ENCODE peak calls at places on chromosomes 6 and 20, in four cellular contexts. One of them, this sample, is unnamed.

GRCh38 chr6:138318741-138319375 is 58.8 kb upstream of the SMIM28 start:
- DNase-seq in pancreas: no peak
- DNase-seq in neural progenitor cell: no peak
- DNase-seq in fibroblast of lung: no peak
- DNase-seq in this sample: no peak

GRCh38 chr6:168188310-168188973 is 109.4 kb upstream of the FRMD1 start:
- DNase-seq in fibroblast of lung: no peak
- DNase-seq in pancreas: no peak
- DNase-seq in neural progenitor cell: no peak
- DNase-seq in this sample: no peak

GRCh38 chr6:87319271-87319987 is 3.0 kb upstream of the SMIM8 start:
- DNase-seq in pancreas: no peak
- DNase-seq in fibroblast of lung: no peak
- DNase-seq in neural progenitor cell: no peak
- DNase-seq in this sample: no peak

GRCh38 chr6:45076217-45076616 is 251.9 kb upstream of the RUNX2 start:
- DNase-seq in fibroblast of lung: peak
- DNase-seq in neural progenitor cell: no peak
- DNase-seq in pancreas: no peak
- DNase-seq in this sample: no peak

GRCh38 chr6:52305948-52306767 is 21.6 kb upstream of the MCM3 start:
- DNase-seq in neural progenitor cell: no peak
- DNase-seq in pancreas: no peak
- DNase-seq in fibroblast of lung: no peak
- DNase-seq in this sample: no peak

GRCh38 chr6:13924146-13924948 is 405 bp upstream of the RNF182 start:
- DNase-seq in pancreas: peak
- DNase-seq in fibroblast of lung: peak
- DNase-seq in neural progenitor cell: peak
- DNase-seq in this sample: peak

GRCh38 chr20:5085380-5085779 is 34.4 kb downstream of the PCNA start:
- DNase-seq in neural progenitor cell: no peak
- DNase-seq in pancreas: no peak
- DNase-seq in fibroblast of lung: no peak
- DNase-seq in this sample: no peak

GRCh38 chr6:16514249-16514648 is 247.0 kb downstream of the ATXN1 start:
- DNase-seq in pancreas: no peak
- DNase-seq in fibroblast of lung: peak
- DNase-seq in neural progenitor cell: peak
- DNase-seq in this sample: peak

GRCh38 chr6:127026247-127026646 is 92.2 kb upstream of the RSPO3 start:
- DNase-seq in fibroblast of lung: no peak
- DNase-seq in pancreas: no peak
- DNase-seq in neural progenitor cell: no peak
- DNase-seq in this sample: no peak

GRCh38 chr6:165799736-165800135 is 136.7 kb upstream of the PDE10A start:
- DNase-seq in pancreas: no peak
- DNase-seq in neural progenitor cell: no peak
- DNase-seq in fibroblast of lung: no peak
- DNase-seq in this sample: no peak

GRCh38 chr6:35754452-35755321 is 17.9 kb downstream of the ARMC12 start:
- DNase-seq in pancreas: peak
- DNase-seq in fibroblast of lung: peak
- DNase-seq in neural progenitor cell: no peak
- DNase-seq in this sample: no peak

GRCh38 chr20:61439251-61439650 is 187.2 kb downstream of the CDH4 start:
- DNase-seq in fibroblast of lung: no peak
- DNase-seq in neural progenitor cell: no peak
- DNase-seq in pancreas: no peak
- DNase-seq in this sample: no peak

GRCh38 chr20:34129518-34130162 is 17.6 kb upstream of the EIF2S2 start:
- DNase-seq in fibroblast of lung: peak
- DNase-seq in neural progenitor cell: peak
- DNase-seq in pancreas: peak
- DNase-seq in this sample: peak

GRCh38 chr6:27321370-27321769 is 9.3 kb upstream of the POM121L2 start:
- DNase-seq in pancreas: no peak
- DNase-seq in neural progenitor cell: no peak
- DNase-seq in fibroblast of lung: no peak
- DNase-seq in this sample: no peak

GRCh38 chr6:167778497-167779122 is 48.1 kb upstream of the AFDN start:
- DNase-seq in pancreas: peak
- DNase-seq in neural progenitor cell: no peak
- DNase-seq in fibroblast of lung: no peak
- DNase-seq in this sample: no peak

GRCh38 chr20:11847827-11848226 is 69.9 kb upstream of the BTBD3 start:
- DNase-seq in neural progenitor cell: no peak
- DNase-seq in fibroblast of lung: no peak
- DNase-seq in pancreas: no peak
- DNase-seq in this sample: no peak

GRCh38 chr20:15902493-15902892 is 670.8 kb downstream of the KIF16B start:
- DNase-seq in neural progenitor cell: peak
- DNase-seq in pancreas: no peak
- DNase-seq in fibroblast of lung: no peak
- DNase-seq in this sample: peak

GRCh38 chr6:113855500-113856010 is 1.6 kb upstream of the MARCKS start:
- DNase-seq in fibroblast of lung: peak
- DNase-seq in neural progenitor cell: peak
- DNase-seq in pancreas: no peak
- DNase-seq in this sample: no peak

GRCh38 chr6:52221302-52221701 is 23.0 kb downstream of the IL17F start:
- DNase-seq in neural progenitor cell: no peak
- DNase-seq in pancreas: no peak
- DNase-seq in fibroblast of lung: no peak
- DNase-seq in this sample: peak

GRCh38 chr6:47196113-47196512 is 113.6 kb downstream of the TNFRSF21 start:
- DNase-seq in neural progenitor cell: no peak
- DNase-seq in pancreas: no peak
- DNase-seq in fibroblast of lung: no peak
- DNase-seq in this sample: no peak

GRCh38 chr6:51536728-51537127 is 550.7 kb downstream of the PKHD1 start:
- DNase-seq in neural progenitor cell: no peak
- DNase-seq in fibroblast of lung: no peak
- DNase-seq in pancreas: no peak
- DNase-seq in this sample: no peak

GRCh38 chr6:113763883-113764282 is 93.3 kb upstream of the MARCKS start:
- DNase-seq in fibroblast of lung: peak
- DNase-seq in neural progenitor cell: no peak
- DNase-seq in pancreas: no peak
- DNase-seq in this sample: no peak

GRCh38 chr20:16575390-16576140 is 2.3 kb upstream of the KIF16B start:
- DNase-seq in pancreas: no peak
- DNase-seq in fibroblast of lung: no peak
- DNase-seq in neural progenitor cell: peak
- DNase-seq in this sample: no peak

DNA sequence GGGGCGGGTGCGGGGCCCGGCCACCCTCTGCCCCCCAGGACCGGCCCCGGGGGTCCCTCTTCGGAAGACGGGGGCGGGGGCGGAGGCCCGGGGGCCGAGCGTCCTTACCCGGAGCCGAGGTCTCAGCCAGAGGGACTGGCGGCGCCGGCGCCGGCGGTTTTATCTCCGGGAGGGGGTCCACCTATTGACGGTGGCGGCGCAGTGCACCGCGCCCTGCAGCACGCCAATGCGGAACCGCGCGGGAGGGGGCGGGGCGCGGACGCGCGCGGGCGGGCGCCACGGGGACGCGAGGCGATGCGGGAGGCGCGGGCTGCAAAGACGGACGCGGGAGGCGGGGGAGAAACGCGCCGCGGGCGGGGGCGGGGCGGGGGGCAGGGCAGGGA is at the start of gene EEF1A2:
- DNase-seq in pancreas: no peak
- DNase-seq in neural progenitor cell: peak
- DNase-seq in fibroblast of lung: no peak
- DNase-seq in this sample: peak
- TF ChIP-seq CTCF in pancreas: no peak
- TF ChIP-seq CTCF in neural progenitor cell: peak
- TF ChIP-seq CTCF in fibroblast of lung: no peak
- TF ChIP-seq CTCF in this sample: no peak

DNA sequence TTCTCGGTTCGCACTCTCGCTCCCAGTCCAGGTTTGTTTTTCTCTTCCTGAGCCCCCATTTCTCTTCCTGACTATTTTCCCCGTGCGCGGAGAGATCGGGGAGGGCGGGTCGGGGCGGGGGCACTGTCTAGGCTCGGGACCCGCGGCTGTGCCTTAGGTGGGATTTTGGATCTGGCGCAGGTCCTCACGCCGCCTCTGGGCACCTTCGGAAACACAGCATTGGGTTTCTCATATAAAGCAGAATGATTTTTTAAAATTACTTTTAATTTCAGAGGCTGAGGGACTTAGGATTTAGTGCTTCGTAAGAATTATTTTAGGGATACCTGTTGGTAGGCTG is 324 bp downstream of the STX11 start:
- DNase-seq in fibroblast of lung: peak
- DNase-seq in pancreas: peak
- DNase-seq in neural progenitor cell: peak
- DNase-seq in this sample: peak
- TF ChIP-seq CTCF in fibroblast of lung: no peak
- TF ChIP-seq CTCF in pancreas: no peak
- TF ChIP-seq CTCF in neural progenitor cell: peak
- TF ChIP-seq CTCF in this sample: peak

GRCh38 chr6:170291271-170292110 is 613 bp upstream of the DLL1 start:
- DNase-seq in fibroblast of lung: no peak
- DNase-seq in pancreas: peak
- DNase-seq in neural progenitor cell: peak
- DNase-seq in this sample: peak
- TF ChIP-seq CTCF in fibroblast of lung: no peak
- TF ChIP-seq CTCF in pancreas: no peak
- TF ChIP-seq CTCF in neural progenitor cell: no peak
- TF ChIP-seq CTCF in this sample: no peak

GRCh38 chr20:51259455-51259854 is 236.5 kb upstream of the KCNG1 start:
- DNase-seq in neural progenitor cell: no peak
- DNase-seq in fibroblast of lung: no peak
- DNase-seq in pancreas: no peak
- DNase-seq in this sample: no peak

GRCh38 chr20:51262240-51262639 is 239.3 kb upstream of the KCNG1 start:
- DNase-seq in neural progenitor cell: no peak
- DNase-seq in fibroblast of lung: no peak
- DNase-seq in pancreas: no peak
- DNase-seq in this sample: no peak

GRCh38 chr20:51255417-51255816 is 232.5 kb upstream of the KCNG1 start:
- DNase-seq in fibroblast of lung: no peak
- DNase-seq in neural progenitor cell: no peak
- DNase-seq in pancreas: no peak
- DNase-seq in this sample: no peak

DNA sequence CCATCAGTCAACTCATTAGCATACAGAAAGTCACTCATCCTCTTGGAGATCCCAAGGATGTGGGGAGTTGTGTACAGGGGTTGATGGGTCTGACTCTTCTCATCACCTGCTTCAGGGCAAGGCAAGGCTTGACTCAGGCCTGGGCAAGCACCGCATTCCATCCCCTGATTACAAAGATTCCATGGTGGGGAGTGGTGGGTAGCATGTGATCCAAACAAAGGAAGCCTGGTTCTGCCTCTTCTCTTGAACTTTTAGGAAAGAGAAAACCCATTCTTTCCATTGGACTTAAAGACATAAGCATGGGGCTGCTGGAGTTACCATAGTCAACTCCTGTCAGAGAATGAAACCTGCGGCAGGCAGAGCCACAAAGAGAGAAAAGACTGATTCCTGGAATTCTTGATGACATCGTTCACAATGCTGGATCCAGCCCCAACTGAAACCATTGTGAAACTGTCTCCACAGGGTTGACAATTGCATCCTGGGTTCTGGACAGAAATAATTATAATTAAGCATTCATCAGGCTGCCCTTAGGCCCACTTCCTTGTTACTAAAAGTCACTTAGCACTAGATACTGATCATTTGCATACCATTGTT is 235.8 kb upstream of the KCNG1 start:
- DNase-seq in fibroblast of lung: no peak
- DNase-seq in pancreas: no peak
- DNase-seq in neural progenitor cell: peak
- DNase-seq in this sample: no peak
- TF ChIP-seq CTCF in fibroblast of lung: no peak
- TF ChIP-seq CTCF in pancreas: no peak
- TF ChIP-seq CTCF in neural progenitor cell: no peak
- TF ChIP-seq CTCF in this sample: no peak

GRCh38 chr6:97068211-97068610 is 143.7 kb downstream of the KLHL32 start:
- DNase-seq in neural progenitor cell: peak
- DNase-seq in fibroblast of lung: peak
- DNase-seq in pancreas: no peak
- DNase-seq in this sample: peak
- TF ChIP-seq CTCF in neural progenitor cell: peak
- TF ChIP-seq CTCF in fibroblast of lung: peak
- TF ChIP-seq CTCF in pancreas: no peak
- TF ChIP-seq CTCF in this sample: peak

DNA sequence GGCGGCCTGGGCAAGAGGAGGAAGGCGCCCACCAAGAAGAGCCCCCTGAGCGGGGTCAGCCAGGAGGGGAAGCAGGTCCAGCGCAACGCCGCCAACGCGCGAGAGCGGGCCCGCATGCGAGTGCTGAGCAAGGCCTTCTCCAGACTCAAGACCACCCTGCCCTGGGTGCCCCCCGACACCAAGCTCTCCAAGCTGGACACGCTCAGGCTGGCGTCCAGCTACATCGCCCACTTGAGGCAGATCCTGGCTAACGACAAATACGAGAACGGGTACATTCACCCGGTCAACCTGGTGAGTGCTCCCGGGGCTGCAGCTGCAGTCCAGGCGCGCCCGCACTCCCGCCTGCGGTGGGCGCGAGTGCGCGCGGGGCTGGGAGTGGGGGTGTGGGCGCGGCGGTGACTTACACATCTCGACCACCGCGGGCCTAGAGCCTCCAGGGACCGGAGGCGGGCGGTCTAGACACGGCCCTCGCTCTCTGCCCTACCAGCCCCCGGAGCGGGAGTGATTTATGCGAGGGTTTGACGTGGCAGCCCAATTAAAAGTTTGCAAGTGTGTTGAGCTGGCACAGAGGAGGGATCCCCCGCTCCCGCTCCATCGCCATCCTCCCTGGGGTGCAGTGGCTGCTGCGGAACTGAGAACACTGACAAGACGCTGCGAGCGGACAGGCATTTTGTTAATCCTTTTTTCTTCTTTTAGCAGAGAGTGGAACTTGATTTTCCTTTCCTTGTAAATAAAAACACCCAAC is 816 bp downstream of the TCF21 start:
- DNase-seq in neural progenitor cell: peak
- DNase-seq in fibroblast of lung: peak
- DNase-seq in pancreas: no peak
- DNase-seq in this sample: peak
- TF ChIP-seq CTCF in neural progenitor cell: peak
- TF ChIP-seq CTCF in fibroblast of lung: peak
- TF ChIP-seq CTCF in pancreas: no peak
- TF ChIP-seq CTCF in this sample: no peak

DNA sequence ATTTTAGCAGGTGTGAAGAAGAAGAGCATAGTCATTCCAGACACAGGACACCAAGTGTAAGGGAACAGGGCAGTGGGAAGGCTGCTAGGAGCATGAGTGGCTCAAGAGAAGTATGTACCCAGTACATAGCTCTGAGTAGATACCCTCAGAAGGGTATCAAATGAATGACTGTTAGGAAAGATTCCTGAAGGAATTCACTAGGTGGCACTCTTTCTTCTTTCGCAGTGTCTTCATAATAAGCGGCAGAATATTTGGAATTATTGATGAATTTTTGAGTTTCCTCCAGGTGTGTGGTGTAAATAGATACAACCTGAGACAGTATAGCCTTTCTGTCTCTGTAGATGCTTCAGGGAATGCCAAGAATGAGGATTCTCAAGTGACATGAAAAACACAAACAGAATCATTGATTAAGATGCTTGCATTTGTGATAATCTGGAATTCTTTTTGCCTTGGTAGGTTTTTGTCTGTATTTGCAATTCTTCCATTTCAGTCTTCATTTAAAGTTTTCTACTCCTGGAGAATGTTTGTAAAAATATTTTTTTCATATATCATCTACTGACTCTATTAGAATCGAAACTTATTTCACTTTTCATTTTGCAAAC is 264.3 kb upstream of the RIMS1 start:
- DNase-seq in fibroblast of lung: peak
- DNase-seq in neural progenitor cell: peak
- DNase-seq in pancreas: no peak
- DNase-seq in this sample: no peak
- TF ChIP-seq CTCF in fibroblast of lung: peak
- TF ChIP-seq CTCF in neural progenitor cell: peak
- TF ChIP-seq CTCF in pancreas: no peak
- TF ChIP-seq CTCF in this sample: no peak